ENCODE peak calls at places on chromosomes 1 and 21, in six cellular contexts. W is ELR, V is NCI-H1105 treated with DMSO at 0.1 percent for 48 hours, D is foreskin keratinocyte, F is nucleus accumbens, Z is lower leg skin. P is an unnamed sample.

GRCh38 chr1:33762099-33762830 is 101.6 kb upstream of the HMGB4 start:
- DNase-seq in W (no peak), V (no peak), D (no peak), F (no peak), Z (no peak), P (no peak)

GRCh38 chr1:246492611-246493245 is 14.4 kb downstream of the SMYD3 start:
- DNase-seq in W (peak), V (peak), D (peak), F (no peak), Z (no peak), P (peak)

GRCh38 chr1:230542054-230542453 is 100.2 kb upstream of the COG2 start:
- DNase-seq in W (peak), V (no peak), D (peak), F (no peak), Z (no peak), P (no peak)

GRCh38 chr1:1067284-1068076 is 6.6 kb downstream of the RNF223 start:
- DNase-seq in W (no peak), V (no peak), D (no peak), F (no peak), Z (no peak), P (no peak)

GRCh38 chr1:23936481-23937176 is 23.0 kb upstream of the PNRC2 start:
- DNase-seq in W (no peak), V (no peak), D (no peak), F (no peak), Z (peak), P (no peak)

GRCh38 chr1:59146651-59147358 is 150.1 kb upstream of the FGGY start:
- DNase-seq in W (peak), V (no peak), D (no peak), F (no peak), Z (peak), P (peak)

GRCh38 chr1:67896826-67897225 is 63.6 kb upstream of the GNG12 start:
- DNase-seq in W (no peak), V (no peak), D (no peak), F (no peak), Z (no peak), P (no peak)

GRCh38 chr1:14082331-14082730 is 382.3 kb downstream of the PRDM2 start:
- DNase-seq in W (no peak), V (no peak), D (no peak), F (no peak), Z (no peak), P (no peak)

GRCh38 chr1:37633950-37634553 is 640 bp downstream of the RSPO1 start:
- DNase-seq in W (no peak), V (no peak), D (no peak), F (no peak), Z (no peak), P (no peak)

GRCh38 chr1:32623775-32624174 is 26.6 kb downstream of the ZBTB8OS start:
- DNase-seq in W (no peak), V (no peak), D (no peak), F (no peak), Z (no peak), P (no peak)

GRCh38 chr1:3890389-3891328 is 9.4 kb downstream of the C1orf174 start:
- DNase-seq in W (no peak), V (no peak), D (no peak), F (no peak), Z (no peak), P (no peak)

GRCh38 chr1:84780000-84780716 is 89.9 kb upstream of the SSX2IP start:
- DNase-seq in W (peak), V (no peak), D (peak), F (no peak), Z (no peak), P (peak)

GRCh38 chr1:202968895-202969295 is 1.8 kb upstream of the CYB5R1 start:
- DNase-seq in W (peak), V (no peak), D (peak), F (peak), Z (no peak), P (peak)

GRCh38 chr1:30284226-30284625 is 439.2 kb downstream of the MATN1 start:
- DNase-seq in W (no peak), V (no peak), D (no peak), F (no peak), Z (peak), P (no peak)

GRCh38 chr1:224894915-224895314 is 34.6 kb upstream of the DNAH14 start:
- DNase-seq in W (peak), V (peak), D (no peak), F (no peak), Z (no peak), P (no peak)

GRCh38 chr1:245074232-245074747 is 80.5 kb upstream of the KIF26B start:
- DNase-seq in W (peak), V (no peak), D (peak), F (no peak), Z (no peak), P (no peak)

GRCh38 chr1:112618114-112618720 is 724 bp downstream of the ST7L start:
- DNase-seq in W (peak), V (peak), D (no peak), F (no peak), Z (no peak), P (no peak)

GRCh38 chr1:180343931-180344406 is 113.9 kb downstream of the LHX4 start:
- DNase-seq in W (no peak), V (peak), D (peak), F (no peak), Z (no peak), P (peak)

GRCh38 chr1:69513621-69514020 is 54.1 kb upstream of the LRRC7 start:
- DNase-seq in W (peak), V (no peak), D (peak), F (no peak), Z (no peak), P (no peak)

GRCh38 chr21:43717166-43717853 is 1.6 kb upstream of the PDXK start:
- DNase-seq in W (no peak), V (no peak), D (no peak), F (no peak), Z (no peak), P (no peak)

GRCh38 chr1:26127235-26128163 is 15.9 kb downstream of the PDIK1L start:
- DNase-seq in W (no peak), V (no peak), D (peak), F (no peak), Z (no peak), P (no peak)

GRCh38 chr1:112172294-112172882 is 182.9 kb upstream of the KCND3 start:
- DNase-seq in W (peak), V (no peak), D (peak), F (no peak), Z (no peak), P (peak)

GRCh38 chr1:17192394-17193221 is 12.3 kb upstream of the PADI1 start:
- DNase-seq in W (no peak), V (no peak), D (peak), F (no peak), Z (peak), P (no peak)

GRCh38 chr1:99429754-99430153 is 165.5 kb downstream of the PLPPR4 start:
- DNase-seq in W (no peak), V (no peak), D (no peak), F (no peak), Z (no peak), P (no peak)

GRCh38 chr1:6770727-6771567 is 14.3 kb upstream of the CAMTA1 start:
- DNase-seq in W (peak), V (no peak), D (peak), F (no peak), Z (no peak), P (no peak)

GRCh38 chr1:210072129-210072528 is 134.1 kb downstream of the SYT14 start:
- DNase-seq in W (peak), V (peak), D (peak), F (no peak), Z (no peak), P (no peak)

GRCh38 chr1:64962447-64962846 is 3.9 kb downstream of the JAK1 start:
- DNase-seq in W (no peak), V (no peak), D (peak), F (no peak), Z (no peak), P (no peak)

GRCh38 chr1:235107368-235108184 is 21.1 kb downstream of the TOMM20 start:
- DNase-seq in W (no peak), V (no peak), D (no peak), F (no peak), Z (no peak), P (no peak)

GRCh38 chr1:110370827-110371226 is 20.0 kb downstream of the SLC16A4 start:
- DNase-seq in W (peak), V (no peak), D (peak), F (no peak), Z (no peak), P (no peak)

GRCh38 chr1:222909586-222909985 is 94.7 kb downstream of the DISP1 start:
- DNase-seq in W (peak), V (no peak), D (no peak), F (no peak), Z (no peak), P (peak)

GRCh38 chr1:12031039-12031980 is 12.0 kb downstream of the MIIP start:
- DNase-seq in W (peak), V (no peak), D (no peak), F (no peak), Z (no peak), P (peak)

GRCh38 chr1:65421341-65422174 is 1.1 kb downstream of the LEPR start:
- DNase-seq in W (no peak), V (no peak), D (no peak), F (no peak), Z (no peak), P (no peak)

GRCh38 chr1:237799762-237800474 is 90.8 kb downstream of the ZP4 start:
- DNase-seq in W (peak), V (peak), D (peak), F (no peak), Z (no peak), P (peak)

GRCh38 chr1:110607663-110608230 is 1.6 kb upstream of the KCNA2 start:
- DNase-seq in W (no peak), V (no peak), D (no peak), F (no peak), Z (peak), P (no peak)

GRCh38 chr1:44035726-44036408 is 4.6 kb upstream of the SLC6A9 start:
- DNase-seq in W (no peak), V (no peak), D (no peak), F (no peak), Z (no peak), P (peak)

GRCh38 chr21:42395910-42396625 is at the start of gene TMPRSS3:
- DNase-seq in W (no peak), V (no peak), D (peak), F (no peak), Z (no peak), P (no peak)